ENCODE peak calls at places on chromosomes 12 and 14, in five cellular contexts. D is heart left ventricle, O is GM20000, K is thoracic aorta, B is IMR-90. J is an unnamed sample.
A peak's percentile ranks its signal among the peaks of the same experiment; 100 is the strongest.

GRCh38 chr14:105011312-105011990 is 9.4 kb downstream of the CDCA4 start:
- DNase-seq in D (no peak), O (no peak), K (no peak), B (no peak), J (no peak)

GRCh38 chr12:104581000-104581570 is 124.3 kb downstream of the CHST11 start:
- DNase-seq in K (no peak), O (no peak), B (peak; percentile 53), D (no peak), J (no peak)

GRCh38 chr12:51593539-51593938 is 2.5 kb downstream of the SCN8A start:
- DNase-seq in D (no peak), O (no peak), B (peak; percentile 79), K (no peak), J (peak; percentile 68)

GRCh38 chr14:70036665-70037064 is 152.1 kb downstream of the SLC8A3 start:
- DNase-seq in D (no peak), K (no peak), O (no peak), B (no peak), J (peak; percentile 25)

GRCh38 chr12:92278378-92278828 is 132.8 kb upstream of the BTG1 start:
- DNase-seq in B (peak; percentile 2), O (no peak), D (peak; percentile 34), K (no peak), J (no peak)

GRCh38 chr14:46951103-46951502 is 299.5 kb upstream of the RPL10L start:
- DNase-seq in O (no peak), B (no peak), K (no peak), D (no peak), J (no peak)

GRCh38 chr14:63956326-63956725 is 103.5 kb downstream of the SYNE2 start:
- DNase-seq in D (no peak), O (no peak), K (no peak), B (peak; percentile 63), J (peak; percentile 48)

GRCh38 chr12:795305-795704 is 42.9 kb downstream of the WNK1 start:
- DNase-seq in D (no peak), O (no peak), K (no peak), B (no peak), J (no peak)

GRCh38 chr12:6998708-6999451 is 19.4 kb downstream of the LPCAT3 start:
- DNase-seq in D (peak; percentile 23), B (no peak), K (no peak), O (no peak), J (peak; percentile 69)

GRCh38 chr12:4833511-4833910 is 76.2 kb upstream of the KCNA1 start:
- DNase-seq in K (no peak), O (no peak), D (no peak), B (no peak), J (no peak)

GRCh38 chr14:51079489-51079888 is 15.4 kb downstream of the TRIM9 start:
- DNase-seq in K (no peak), O (no peak), D (no peak), B (no peak), J (peak; percentile 50)

GRCh38 chr12:94390130-94390485 is 69.6 kb downstream of the CEP83 start:
- DNase-seq in B (no peak), K (no peak), O (no peak), D (no peak), J (no peak)

GRCh38 chr12:71556881-71557280 is 106.8 kb downstream of the ZFC3H1 start:
- DNase-seq in B (peak; percentile 94), D (no peak), O (no peak), K (no peak), J (peak; percentile 92)

GRCh38 chr12:45543887-45544286 is 185.6 kb upstream of the ARID2 start:
- DNase-seq in O (peak; percentile 78), B (peak; percentile 87), K (no peak), D (peak; percentile 39), J (peak; percentile 85)

GRCh38 chr12:58532855-58533608 is 387.3 kb downstream of the LRIG3 start:
- DNase-seq in K (no peak), O (no peak), B (no peak), D (no peak), J (peak; percentile 35)

GRCh38 chr12:30805959-30806358 is 51.2 kb upstream of the CAPRIN2 start:
- DNase-seq in B (no peak), O (no peak), K (no peak), D (no peak), J (peak; percentile 28)

GRCh38 chr12:81094718-81095360 is 17.0 kb downstream of the ACSS3 start:
- DNase-seq in O (no peak), D (no peak), B (no peak), K (no peak), J (no peak)

GRCh38 chr12:94545937-94546771 is 86.5 kb upstream of the CEP83 start:
- DNase-seq in O (peak; percentile 65), K (no peak), B (peak; percentile 68), D (peak; percentile 44), J (peak; percentile 83)

GRCh38 chr14:78725086-78725485 is 554.9 kb downstream of the NRXN3 start:
- DNase-seq in D (no peak), O (no peak), K (no peak), B (no peak), J (no peak)

GRCh38 chr12:46998811-46999368 is 80.5 kb upstream of the PCED1B start:
- DNase-seq in O (no peak), B (peak; percentile 82), K (no peak), D (no peak), J (peak; percentile 75)

GRCh38 chr12:120771097-120771496 is 45.5 kb downstream of the ACADS start:
- DNase-seq in D (no peak), O (no peak), B (no peak), K (no peak), J (no peak)

GRCh38 chr14:37573355-37573754 is 21.7 kb downstream of the FOXA1 start:
- DNase-seq in D (no peak), K (no peak), O (no peak), B (no peak), J (no peak)

GRCh38 chr14:80585506-80585835 is 356.1 kb downstream of the CEP128 start:
- DNase-seq in O (no peak), K (no peak), B (no peak), D (no peak), J (no peak)

GRCh38 chr14:100104523-100105300 is 39.5 kb downstream of the EVL start:
- DNase-seq in K (no peak), B (peak; percentile 72), O (no peak), D (no peak), J (no peak)
- TF ChIP-seq CTCF in K (no peak), B (no peak), O (no peak), D (no peak), J (no peak)

DNA sequence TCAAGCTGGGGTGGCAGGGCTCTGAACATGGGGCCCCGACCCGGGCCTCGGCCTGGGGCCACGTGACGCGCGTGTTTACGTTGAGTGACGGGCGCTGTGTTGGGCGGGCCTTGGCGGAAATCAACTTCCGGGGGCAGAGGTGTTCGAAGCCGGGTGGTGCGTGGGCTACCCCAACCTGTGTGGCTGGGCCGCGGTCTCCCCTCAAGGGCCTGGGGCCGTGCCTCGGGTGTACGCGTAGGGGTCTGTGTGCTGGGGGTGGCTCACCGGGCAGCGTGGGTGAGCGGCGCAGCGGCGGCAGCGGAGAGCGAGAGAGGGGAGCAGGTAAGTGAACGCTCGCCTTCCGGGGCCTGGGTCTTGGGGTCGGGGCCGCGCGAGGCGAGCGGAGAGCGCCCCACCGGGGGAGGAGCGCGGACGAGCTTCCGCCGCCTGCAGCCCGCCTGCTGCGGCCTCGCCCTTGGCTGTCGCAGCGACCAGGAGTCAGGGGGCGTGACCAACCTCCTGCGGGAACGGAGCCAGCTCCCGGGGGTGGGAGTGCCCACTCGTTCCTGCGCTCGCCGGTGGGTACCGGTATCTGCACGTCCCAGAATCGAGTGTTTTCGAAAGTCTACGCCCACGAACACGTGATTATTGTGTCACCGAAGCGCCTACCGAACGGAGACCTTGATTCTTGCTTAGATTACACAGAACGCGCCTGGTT is at the start of gene CCDC91:
- DNase-seq in B (peak; percentile 77), K (peak; percentile 64), D (peak; percentile 87), O (peak; percentile 91), J (peak; percentile 86)
- TF ChIP-seq CTCF in B (no peak), K (no peak), D (no peak), O (no peak), J (no peak)

GRCh38 chr14:77190977-77191376 is 9.4 kb downstream of the TMEM63C start:
- DNase-seq in O (no peak), D (no peak), K (no peak), B (no peak), J (no peak)
- TF ChIP-seq CTCF in O (no peak), D (no peak), K (no peak), B (no peak), J (no peak)

GRCh38 chr14:31950760-31951637 is 126.1 kb upstream of the ARHGAP5 start:
- DNase-seq in B (peak; percentile 48), O (no peak), D (peak; percentile 68), K (no peak), J (peak; percentile 85)
- TF ChIP-seq CTCF in B (no peak), O (no peak), D (no peak), K (no peak), J (peak; percentile 16)

DNA sequence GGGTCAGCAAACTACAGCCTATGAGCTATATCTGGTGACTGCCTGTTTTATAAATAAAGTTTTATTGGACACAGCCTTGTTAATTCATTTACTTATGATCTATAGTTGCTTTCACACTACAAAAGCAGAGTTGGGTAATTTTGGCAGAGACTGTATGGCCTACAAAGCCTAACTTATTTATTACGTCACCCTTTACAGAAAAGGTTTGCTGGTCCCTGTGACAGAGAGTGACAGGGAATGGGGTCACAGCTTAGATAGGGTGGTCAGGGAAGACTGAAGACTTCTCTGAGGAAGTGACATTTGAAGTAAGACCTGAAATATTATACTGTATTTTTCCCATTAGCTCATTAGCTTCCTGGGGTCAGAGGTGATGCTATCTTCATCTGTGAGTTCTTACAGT is 75.7 kb upstream of the NEDD1 start:
- DNase-seq in O (no peak), K (no peak), D (no peak), B (no peak), J (no peak)
- TF ChIP-seq CTCF in O (no peak), K (no peak), D (no peak), B (no peak), J (no peak)

J was measured in epithelial cell of esophagus.